ENCODE peak calls at places on chromosomes 13 and 19, in four cellular contexts. K, E, O and P are unnamed samples.

GRCh38 chr19:14059652-14060155 is 2.2 kb downstream of the PALM3 start:
- DNase-seq in K (no peak), E (no peak), O (no peak), P (no peak)

GRCh38 chr13:105063676-105064075 is 1471.8 kb downstream of the EFNB2 start:
- DNase-seq in K (no peak), E (no peak), O (no peak), P (no peak)

GRCh38 chr13:73169971-73170370 is 111.2 kb downstream of the KLF5 start:
- DNase-seq in K (no peak), E (no peak), O (no peak), P (no peak)

GRCh38 chr13:81480634-81481033 is 1139.7 kb upstream of the SPRY2 start:
- DNase-seq in K (peak), E (no peak), O (peak), P (no peak)

GRCh38 chr19:17333611-17334413 is 843 bp downstream of the ANO8 start:
- DNase-seq in K (no peak), E (no peak), O (no peak), P (peak)

GRCh38 chr19:52946322-52947310 is 16.1 kb downstream of the ZNF816 start:
- DNase-seq in K (no peak), E (no peak), O (no peak), P (peak)

GRCh38 chr13:80858131-80858530 is 517.2 kb upstream of the SPRY2 start:
- DNase-seq in K (no peak), E (no peak), O (no peak), P (no peak)

GRCh38 chr19:7427944-7428343 is 60.9 kb downstream of the PEX11G start:
- DNase-seq in K (no peak), E (peak), O (no peak), P (no peak)

GRCh38 chr19:51026554-51026831 is at the start of gene KLK11:
- DNase-seq in K (peak), E (no peak), O (no peak), P (no peak)

GRCh38 chr13:30870049-30870884 is 35.8 kb upstream of the MEDAG start:
- DNase-seq in K (no peak), E (peak), O (no peak), P (no peak)